ENCODE peak calls at places on chromosomes 4 and X, in four cellular contexts. I is tibial artery, U is cardiac muscle cell, N is psoas muscle. W is an unnamed sample.

GRCh38 chr4:153179100-153179499 is 25.1 kb upstream of the TRIM2 start:
- DNase-seq in U (no peak), N (no peak), I (no peak), W (no peak)

GRCh38 chr4:1410491-1411325 is 4.5 kb upstream of the NKX1-1 start:
- DNase-seq in I (peak), N (peak), U (peak), W (peak)

GRCh38 chrX:101708180-101708579 is 48.5 kb upstream of the ARMCX2 start:
- DNase-seq in I (no peak), N (no peak), U (no peak), W (no peak)

GRCh38 chrX:31213941-31214340 is 142.1 kb upstream of the FTHL17 start:
- DNase-seq in U (peak), N (no peak), I (no peak), W (no peak)

GRCh38 chrX:154411981-154412340 is 622 bp downstream of the TAFAZZIN start:
- DNase-seq in N (peak), U (peak), I (peak), W (no peak)

GRCh38 chr4:38009421-38009820 is 49.2 kb downstream of the PTTG2 start:
- DNase-seq in I (no peak), U (no peak), N (no peak), W (no peak)

GRCh38 chr4:28402751-28403150 is 1542.1 kb downstream of the STIM2 start:
- DNase-seq in I (no peak), U (no peak), N (no peak), W (no peak)

GRCh38 chr4:40423735-40424134 is 88.6 kb downstream of the CHRNA9 start:
- DNase-seq in I (no peak), N (no peak), U (peak), W (no peak)

GRCh38 chr4:6008092-6008551 is 10.1 kb downstream of the C4orf50 start:
- DNase-seq in N (no peak), I (no peak), U (no peak), W (no peak)

GRCh38 chr4:120830204-120830603 is 92.3 kb downstream of the PRDM5 start:
- DNase-seq in U (peak), I (no peak), N (no peak), W (no peak)

GRCh38 chr4:160143574-160143973 is 1040.7 kb downstream of the RAPGEF2 start:
- DNase-seq in N (no peak), U (no peak), I (no peak), W (no peak)

GRCh38 chrX:13029831-13030771 is 14.3 kb downstream of the FAM9C start:
- DNase-seq in U (no peak), I (no peak), N (no peak), W (peak)

GRCh38 chrX:53287493-53288138 is 6.2 kb upstream of the IQSEC2 start:
- DNase-seq in N (peak), U (peak), I (peak), W (no peak)

GRCh38 chr4:25677157-25677556 is 21.5 kb downstream of the SLC34A2 start:
- DNase-seq in N (no peak), I (no peak), U (no peak), W (no peak)

GRCh38 chrX:120781416-120781815 is 94.2 kb downstream of the CT47B1 start:
- DNase-seq in I (no peak), N (no peak), U (peak), W (no peak)

GRCh38 chrX:87664381-87664780 is 146.8 kb downstream of the KLHL4 start:
- DNase-seq in U (peak), N (no peak), I (no peak), W (no peak)

GRCh38 chr4:78057600-78058560 is 757 bp downstream of the FRAS1 start:
- DNase-seq in U (peak), N (peak), I (peak), W (no peak)

GRCh38 chr4:3775011-3775410 is 8.8 kb downstream of the ADRA2C start:
- DNase-seq in N (no peak), U (no peak), I (no peak), W (no peak)

GRCh38 chrX:143437439-143437838 is 79.8 kb downstream of the SPANXN3 start:
- DNase-seq in U (peak), I (no peak), N (no peak), W (no peak)

GRCh38 chrX:49999048-49999447 is 76.7 kb downstream of the CLCN5 start:
- DNase-seq in U (no peak), I (no peak), N (no peak), W (no peak)

GRCh38 chr4:53233396-53233795 is 132.5 kb downstream of the SCFD2 start:
- DNase-seq in U (peak), N (no peak), I (no peak), W (no peak)

GRCh38 chrX:110081740-110082139 is 78.8 kb downstream of the TMEM164 start:
- DNase-seq in U (peak), I (peak), N (peak), W (no peak)

GRCh38 chr4:123870283-123870876 is 473.8 kb downstream of the SPRY1 start:
- DNase-seq in I (no peak), U (no peak), N (no peak), W (no peak)

GRCh38 chr4:107665001-107665400 is 55.0 kb downstream of the PAPSS1 start:
- DNase-seq in N (no peak), I (no peak), U (peak), W (no peak)

GRCh38 chr4:4334798-4335520 is 44.9 kb downstream of the ZBTB49 start:
- DNase-seq in I (no peak), U (peak), N (peak), W (peak)

GRCh38 chrX:137567474-137568232 is 1.7 kb downstream of the ZIC3 start:
- DNase-seq in U (no peak), N (no peak), I (no peak), W (no peak)

GRCh38 chr4:68744368-68744767 is 71.4 kb upstream of the UGT2B10 start:
- DNase-seq in N (no peak), U (no peak), I (no peak), W (no peak)

GRCh38 chrX:31545726-31546125 is 473.9 kb upstream of the FTHL17 start:
- DNase-seq in I (no peak), U (no peak), N (no peak), W (no peak)

GRCh38 chr4:165398570-165398969 is 19.8 kb downstream of the CPE start:
- DNase-seq in N (no peak), U (peak), I (no peak), W (no peak)

GRCh38 chrX:121931567-121931966 is 884.2 kb downstream of the GLUD2 start:
- DNase-seq in N (no peak), I (no peak), U (no peak), W (no peak)

GRCh38 chrX:27915617-27916016 is 65.6 kb downstream of the DCAF8L1 start:
- DNase-seq in I (no peak), N (no peak), U (peak), W (no peak)

GRCh38 chr4:7832331-7832730 is 107.3 kb downstream of the AFAP1 start:
- DNase-seq in N (no peak), U (no peak), I (no peak), W (no peak)

GRCh38 chrX:14802943-14803710 is 69.7 kb downstream of the FANCB start:
- DNase-seq in N (no peak), U (peak), I (no peak), W (no peak)

GRCh38 chr4:121728798-121729226 is 32.0 kb upstream of the ANXA5 start:
- DNase-seq in U (peak), I (no peak), N (no peak), W (no peak)

GRCh38 chrX:39145859-39146258 is 344.6 kb downstream of the MID1IP1 start:
- DNase-seq in I (no peak), N (no peak), U (no peak), W (no peak)

GRCh38 chrX:39144965-39145364 is 343.7 kb downstream of the MID1IP1 start:
- DNase-seq in U (no peak), I (no peak), N (no peak), W (no peak)

GRCh38 chrX:39140581-39140980 is 339.3 kb downstream of the MID1IP1 start:
- DNase-seq in N (peak), I (no peak), U (no peak), W (no peak)

GRCh38 chrX:39149761-39150160 is 348.5 kb downstream of the MID1IP1 start:
- DNase-seq in N (peak), U (peak), I (peak), W (peak)

GRCh38 chrX:39144323-39144722 is 343.1 kb downstream of the MID1IP1 start:
- DNase-seq in I (no peak), U (no peak), N (no peak), W (no peak)
- H3K27ac ChIP-seq in I (no peak), U (no peak), N (no peak), W (no peak)

GRCh38 chrX:46812445-46812844 is 24.4 kb upstream of the RP2 start:
- DNase-seq in I (no peak), U (no peak), N (no peak), W (no peak)
- H3K27ac ChIP-seq in I (no peak), U (no peak), N (no peak), W (no peak)

DNA sequence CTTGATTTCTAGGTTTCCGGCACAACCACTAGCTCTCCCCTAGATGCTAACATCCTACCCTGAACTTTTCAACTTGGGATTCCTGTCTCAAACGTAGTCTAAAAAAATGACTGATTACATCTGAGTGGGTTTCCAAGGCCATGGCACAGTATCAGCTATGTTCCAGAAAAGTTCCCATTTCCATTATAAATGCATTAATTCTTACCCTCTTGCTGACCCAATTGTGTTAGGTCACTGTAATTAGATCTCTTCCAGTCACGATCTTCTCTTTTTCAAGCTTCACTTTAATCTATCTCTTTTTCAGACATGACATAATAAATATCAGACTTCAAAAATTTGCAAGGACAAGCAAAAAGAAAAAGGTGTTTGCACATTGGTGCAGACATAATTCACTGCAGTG is 50.6 kb upstream of the PDE5A start:
- DNase-seq in I (no peak), U (no peak), N (no peak), W (no peak)
- H3K27ac ChIP-seq in I (peak), U (no peak), N (no peak), W (no peak)

GRCh38 chrX:114361076-114361475 is 222.8 kb upstream of the HTR2C start:
- DNase-seq in U (no peak), N (no peak), I (no peak), W (no peak)
- H3K27ac ChIP-seq in U (no peak), N (no peak), I (no peak), W (no peak)

GRCh38 chr4:13986533-13986932 is 359.0 kb upstream of the BOD1L1 start:
- DNase-seq in U (no peak), I (no peak), N (no peak), W (no peak)

GRCh38 chr4:13990596-13991589 is 363.4 kb upstream of the BOD1L1 start:
- DNase-seq in N (no peak), I (no peak), U (peak), W (no peak)

GRCh38 chr4:13988347-13989265 is 361.1 kb upstream of the BOD1L1 start:
- DNase-seq in U (peak), I (peak), N (peak), W (no peak)

GRCh38 chr4:13992041-13992440 is 364.5 kb upstream of the BOD1L1 start:
- DNase-seq in N (no peak), I (no peak), U (no peak), W (no peak)

GRCh38 chr4:13989496-13989895 is 362.0 kb upstream of the BOD1L1 start:
- DNase-seq in I (no peak), U (peak), N (no peak), W (no peak)
- H3K27ac ChIP-seq in I (peak), U (no peak), N (no peak), W (no peak)

GRCh38 chr4:168615294-168615693 is 118.4 kb downstream of the PALLD start:
- DNase-seq in N (no peak), I (no peak), U (peak), W (no peak)
- H3K27ac ChIP-seq in N (no peak), I (no peak), U (no peak), W (no peak)

DNA sequence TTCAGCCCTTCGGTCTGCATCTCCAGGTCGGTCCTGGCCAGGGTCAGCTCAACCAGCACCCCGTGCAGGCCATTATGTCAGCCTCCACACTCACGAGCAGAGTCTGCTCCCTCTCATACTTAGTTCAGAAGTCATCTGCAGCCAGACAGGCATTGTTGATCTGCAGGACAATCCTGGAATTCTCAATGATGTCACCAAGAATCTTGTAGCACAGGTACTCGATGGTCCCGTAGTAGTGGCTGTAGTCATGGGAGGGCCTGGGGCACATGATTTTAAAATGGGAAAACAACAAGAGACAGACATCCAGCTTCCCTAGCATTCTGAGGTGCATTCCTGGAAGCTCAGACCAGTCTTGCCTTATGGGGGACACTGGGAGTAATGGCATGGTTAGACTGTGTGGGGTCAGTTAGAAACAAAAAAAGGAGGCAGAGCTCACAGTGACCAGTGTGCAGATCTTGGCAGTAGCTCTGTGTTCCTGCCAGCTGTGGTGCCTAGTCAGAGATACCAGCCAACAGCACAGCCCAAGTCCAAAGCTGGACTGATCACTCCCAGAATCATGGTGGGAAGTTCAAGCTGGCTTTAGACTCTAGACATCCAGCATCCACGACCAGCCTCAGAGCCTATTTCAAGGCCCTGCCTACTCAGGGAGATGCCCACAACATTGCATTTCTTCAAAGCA is 31.9 kb downstream of the LRIT3 start:
- DNase-seq in I (no peak), N (no peak), U (no peak), W (no peak)
- H3K27ac ChIP-seq in I (no peak), N (no peak), U (no peak), W (no peak)

GRCh38 chr4:151743128-151743854 is 17.5 kb downstream of the GATB start:
- DNase-seq in I (no peak), N (no peak), U (no peak), W (no peak)

GRCh38 chr4:151745727-151746231 is 15.0 kb downstream of the GATB start:
- DNase-seq in I (no peak), U (peak), N (no peak), W (no peak)

GRCh38 chr4:151744614-151745013 is 16.2 kb downstream of the GATB start:
- DNase-seq in I (no peak), U (peak), N (no peak), W (no peak)

GRCh38 chr4:151739118-151739517 is 21.7 kb downstream of the GATB start:
- DNase-seq in I (no peak), N (no peak), U (no peak), W (no peak)

GRCh38 chr4:151743894-151744293 is 16.9 kb downstream of the GATB start:
- DNase-seq in I (no peak), N (no peak), U (no peak), W (no peak)
- H3K27ac ChIP-seq in I (no peak), N (no peak), U (no peak), W (no peak)

W was measured in iPS DF 6.9.